ENCODE peak calls at places on chromosome 14, in four cellular contexts. One of them, this sample, is unnamed.

GRCh38 chr14:71166434-71166833 is 259.2 kb downstream of the PCNX1 start:
- DNase-seq in testis: peak
- DNase-seq in NCI-H1436: peak
- DNase-seq in A549: peak
- DNase-seq in this sample: peak

GRCh38 chr14:100673085-100673806 is 53.4 kb upstream of the DLK1 start:
- DNase-seq in testis: no peak
- DNase-seq in NCI-H1436: peak
- DNase-seq in A549: no peak
- DNase-seq in this sample: no peak

GRCh38 chr14:74975059-74975810 is 19.8 kb upstream of the PGF start:
- DNase-seq in A549: no peak
- DNase-seq in NCI-H1436: no peak
- DNase-seq in testis: peak
- DNase-seq in this sample: no peak

GRCh38 chr14:34424488-34424887 is 37.6 kb downstream of the SPTSSA start:
- DNase-seq in A549: no peak
- DNase-seq in NCI-H1436: no peak
- DNase-seq in testis: no peak
- DNase-seq in this sample: no peak

GRCh38 chr14:80906946-80907345 is 34.6 kb downstream of the CEP128 start:
- DNase-seq in A549: no peak
- DNase-seq in NCI-H1436: no peak
- DNase-seq in testis: no peak
- DNase-seq in this sample: no peak

GRCh38 chr14:51167587-51168219 is 72.3 kb upstream of the TMX1 start:
- DNase-seq in testis: no peak
- DNase-seq in NCI-H1436: no peak
- DNase-seq in A549: no peak
- DNase-seq in this sample: no peak

GRCh38 chr14:32468955-32469354 is 139.9 kb downstream of the AKAP6 start:
- DNase-seq in A549: no peak
- DNase-seq in NCI-H1436: no peak
- DNase-seq in testis: no peak
- DNase-seq in this sample: no peak

GRCh38 chr14:92560106-92560865 is 46.7 kb downstream of the RIN3 start:
- DNase-seq in NCI-H1436: no peak
- DNase-seq in testis: peak
- DNase-seq in A549: no peak
- DNase-seq in this sample: no peak

GRCh38 chr14:80003138-80003537 is 208.2 kb downstream of the DIO2 start:
- DNase-seq in A549: no peak
- DNase-seq in testis: no peak
- DNase-seq in NCI-H1436: no peak
- DNase-seq in this sample: no peak

GRCh38 chr14:26709019-26709418 is 111.2 kb upstream of the NOVA1 start:
- DNase-seq in testis: no peak
- DNase-seq in A549: no peak
- DNase-seq in NCI-H1436: no peak
- DNase-seq in this sample: no peak

GRCh38 chr14:71474291-71474690 is 457.9 kb upstream of the RGS6 start:
- DNase-seq in testis: no peak
- DNase-seq in NCI-H1436: peak
- DNase-seq in A549: no peak
- DNase-seq in this sample: no peak

GRCh38 chr14:68791078-68791983 is 1.5 kb downstream of the ZFP36L1 start:
- DNase-seq in NCI-H1436: no peak
- DNase-seq in A549: no peak
- DNase-seq in testis: peak
- DNase-seq in this sample: no peak

GRCh38 chr14:97703006-97703760 is 906.0 kb downstream of the VRK1 start:
- DNase-seq in NCI-H1436: no peak
- DNase-seq in A549: no peak
- DNase-seq in testis: no peak
- DNase-seq in this sample: no peak

GRCh38 chr14:42535397-42535796 is 928.7 kb downstream of the LRFN5 start:
- DNase-seq in NCI-H1436: no peak
- DNase-seq in testis: no peak
- DNase-seq in A549: no peak
- DNase-seq in this sample: no peak

GRCh38 chr14:68283378-68284123 is 464.0 kb downstream of the RAD51B start:
- DNase-seq in testis: no peak
- DNase-seq in NCI-H1436: no peak
- DNase-seq in A549: no peak
- DNase-seq in this sample: no peak

GRCh38 chr14:58697927-58698641 is 60.3 kb downstream of the DACT1 start:
- DNase-seq in testis: no peak
- DNase-seq in NCI-H1436: peak
- DNase-seq in A549: no peak
- DNase-seq in this sample: peak

GRCh38 chr14:75794615-75795038 is 133.6 kb downstream of the TTLL5 start:
- DNase-seq in NCI-H1436: no peak
- DNase-seq in A549: no peak
- DNase-seq in testis: no peak
- DNase-seq in this sample: peak

GRCh38 chr14:61765225-61765943 is 3.2 kb downstream of the SNAPC1 start:
- DNase-seq in testis: peak
- DNase-seq in A549: no peak
- DNase-seq in NCI-H1436: no peak
- DNase-seq in this sample: no peak

GRCh38 chr14:95281560-95282176 is 38.0 kb downstream of the CLMN start:
- DNase-seq in testis: no peak
- DNase-seq in NCI-H1436: no peak
- DNase-seq in A549: no peak
- DNase-seq in this sample: no peak

GRCh38 chr14:84209021-84209420 is 1320.9 kb upstream of the FLRT2 start:
- DNase-seq in NCI-H1436: no peak
- DNase-seq in A549: no peak
- DNase-seq in testis: no peak
- DNase-seq in this sample: peak

GRCh38 chr14:23439107-23439835 is 3.8 kb upstream of the MYH7 start:
- DNase-seq in testis: peak
- DNase-seq in A549: no peak
- DNase-seq in NCI-H1436: no peak
- DNase-seq in this sample: no peak

GRCh38 chr14:56514663-56515371 is 64.8 kb upstream of the TMEM260 start:
- DNase-seq in A549: no peak
- DNase-seq in testis: no peak
- DNase-seq in NCI-H1436: no peak
- DNase-seq in this sample: peak